ENCODE peak calls at places on chromosome 14, in five cellular contexts. One of them, this sample, is unnamed.

GRCh38 chr14:61562321-61563161 is 132.8 kb upstream of the HIF1A start:
- DNase-seq in psoas muscle: no peak
- DNase-seq in tibial artery: no peak
- DNase-seq in RWPE1: peak
- DNase-seq in tibial nerve: no peak
- DNase-seq in this sample: peak

GRCh38 chr14:54589843-54590242 is 22.9 kb downstream of the SAMD4A start:
- DNase-seq in psoas muscle: no peak
- DNase-seq in tibial artery: no peak
- DNase-seq in RWPE1: no peak
- DNase-seq in tibial nerve: no peak
- DNase-seq in this sample: no peak

GRCh38 chr14:53368714-53369191 is 215.6 kb upstream of the DDHD1 start:
- DNase-seq in psoas muscle: no peak
- DNase-seq in tibial artery: no peak
- DNase-seq in RWPE1: no peak
- DNase-seq in tibial nerve: no peak
- DNase-seq in this sample: no peak

GRCh38 chr14:79915411-79915810 is 295.9 kb downstream of the DIO2 start:
- DNase-seq in psoas muscle: no peak
- DNase-seq in tibial artery: no peak
- DNase-seq in RWPE1: no peak
- DNase-seq in tibial nerve: no peak
- DNase-seq in this sample: no peak

GRCh38 chr14:105986896-105987284 is 460.5 kb downstream of the TMEM121 start:
- DNase-seq in psoas muscle: no peak
- DNase-seq in tibial artery: no peak
- DNase-seq in RWPE1: no peak
- DNase-seq in tibial nerve: no peak
- DNase-seq in this sample: no peak

GRCh38 chr14:96201965-96202364 is 2.7 kb upstream of the BDKRB2 start:
- DNase-seq in psoas muscle: no peak
- DNase-seq in tibial artery: no peak
- DNase-seq in RWPE1: no peak
- DNase-seq in tibial nerve: no peak
- DNase-seq in this sample: no peak

GRCh38 chr14:104773505-104774452 is 20.8 kb downstream of the SIVA1 start:
- DNase-seq in psoas muscle: no peak
- DNase-seq in tibial artery: no peak
- DNase-seq in RWPE1: no peak
- DNase-seq in tibial nerve: no peak
- DNase-seq in this sample: no peak

GRCh38 chr14:23548351-23549318 is 2.9 kb downstream of the ZFHX2 start:
- DNase-seq in psoas muscle: no peak
- DNase-seq in tibial artery: no peak
- DNase-seq in RWPE1: no peak
- DNase-seq in tibial nerve: no peak
- DNase-seq in this sample: no peak

GRCh38 chr14:21192447-21192822 is 36.6 kb upstream of the OR5AU1 start:
- DNase-seq in psoas muscle: no peak
- DNase-seq in tibial artery: no peak
- DNase-seq in RWPE1: no peak
- DNase-seq in tibial nerve: no peak
- DNase-seq in this sample: no peak

GRCh38 chr14:30754778-30755177 is 119.6 kb upstream of the COCH start:
- DNase-seq in psoas muscle: no peak
- DNase-seq in tibial artery: no peak
- DNase-seq in RWPE1: no peak
- DNase-seq in tibial nerve: no peak
- DNase-seq in this sample: no peak

GRCh38 chr14:62099091-62099490 is 336.9 kb downstream of the SNAPC1 start:
- DNase-seq in psoas muscle: no peak
- DNase-seq in tibial artery: no peak
- DNase-seq in RWPE1: no peak
- DNase-seq in tibial nerve: no peak
- DNase-seq in this sample: no peak

GRCh38 chr14:49581961-49582210 is 4.3 kb downstream of the RPS29 start:
- DNase-seq in psoas muscle: no peak
- DNase-seq in tibial artery: no peak
- DNase-seq in RWPE1: no peak
- DNase-seq in tibial nerve: no peak
- DNase-seq in this sample: no peak

GRCh38 chr14:35534884-35535793 is 1.2 kb downstream of the INSM2 start:
- DNase-seq in psoas muscle: peak
- DNase-seq in tibial artery: peak
- DNase-seq in RWPE1: peak
- DNase-seq in tibial nerve: no peak
- DNase-seq in this sample: peak

GRCh38 chr14:33569844-33570716 is 380.8 kb downstream of the EGLN3 start:
- DNase-seq in psoas muscle: no peak
- DNase-seq in tibial artery: no peak
- DNase-seq in RWPE1: peak
- DNase-seq in tibial nerve: no peak
- DNase-seq in this sample: peak

GRCh38 chr14:71245659-71246361 is 338.6 kb downstream of the PCNX1 start:
- DNase-seq in psoas muscle: no peak
- DNase-seq in tibial artery: no peak
- DNase-seq in RWPE1: no peak
- DNase-seq in tibial nerve: no peak
- DNase-seq in this sample: no peak

GRCh38 chr14:26828741-26829140 is 230.9 kb upstream of the NOVA1 start:
- DNase-seq in psoas muscle: no peak
- DNase-seq in tibial artery: no peak
- DNase-seq in RWPE1: no peak
- DNase-seq in tibial nerve: no peak
- DNase-seq in this sample: no peak

GRCh38 chr14:39398382-39398781 is 33.9 kb downstream of the FBXO33 start:
- DNase-seq in psoas muscle: no peak
- DNase-seq in tibial artery: no peak
- DNase-seq in RWPE1: no peak
- DNase-seq in tibial nerve: no peak
- DNase-seq in this sample: no peak

GRCh38 chr14:102317564-102318248 is 1.8 kb upstream of the ZNF839 start:
- DNase-seq in psoas muscle: no peak
- DNase-seq in tibial artery: no peak
- DNase-seq in RWPE1: no peak
- DNase-seq in tibial nerve: no peak
- DNase-seq in this sample: peak

GRCh38 chr14:31159682-31160296 is 47.8 kb downstream of the HECTD1 start:
- DNase-seq in psoas muscle: no peak
- DNase-seq in tibial artery: peak
- DNase-seq in RWPE1: no peak
- DNase-seq in tibial nerve: no peak
- DNase-seq in this sample: no peak

GRCh38 chr14:94401083-94401482 is 12.7 kb upstream of the SERPINA1 start:
- DNase-seq in psoas muscle: no peak
- DNase-seq in tibial artery: no peak
- DNase-seq in RWPE1: peak
- DNase-seq in tibial nerve: no peak
- DNase-seq in this sample: peak
- H3K27ac ChIP-seq in psoas muscle: no peak
- H3K27ac ChIP-seq in tibial artery: no peak
- H3K27ac ChIP-seq in RWPE1: no peak
- H3K27ac ChIP-seq in tibial nerve: no peak
- H3K27ac ChIP-seq in this sample: no peak

DNA sequence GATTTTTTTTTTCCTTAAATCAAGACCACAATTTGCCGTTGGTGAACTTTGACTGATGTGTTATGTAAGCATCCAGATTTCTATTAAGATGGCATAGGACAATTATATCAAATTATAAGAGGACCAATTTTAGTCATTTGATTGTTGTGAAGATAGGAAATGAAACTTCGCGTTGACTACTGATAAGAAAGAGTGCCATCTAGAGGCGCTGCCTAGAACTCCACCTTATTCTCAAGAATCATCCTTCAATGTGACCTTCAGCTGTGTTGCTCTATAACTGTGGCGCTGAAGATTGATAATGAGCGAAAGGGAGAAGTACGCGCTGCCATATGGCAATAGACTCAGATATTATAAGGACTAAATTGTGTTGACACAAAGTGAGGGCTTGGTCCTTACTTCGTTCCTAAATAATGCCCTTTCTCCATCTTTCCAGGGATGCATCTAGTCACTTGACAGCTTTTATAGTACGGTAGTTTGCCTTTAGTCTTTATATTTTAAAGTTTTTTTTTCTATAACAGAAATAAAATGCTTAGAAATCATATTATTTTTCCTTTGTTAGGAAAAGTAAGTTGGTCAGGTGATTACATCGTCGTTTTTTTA is 350.8 kb upstream of the STXBP6 start:
- DNase-seq in psoas muscle: no peak
- DNase-seq in tibial artery: peak
- DNase-seq in RWPE1: no peak
- DNase-seq in tibial nerve: peak
- DNase-seq in this sample: no peak
- TF ChIP-seq CTCF in psoas muscle: peak
- TF ChIP-seq CTCF in tibial artery: peak
- TF ChIP-seq CTCF in RWPE1: peak
- TF ChIP-seq CTCF in tibial nerve: peak
- TF ChIP-seq CTCF in this sample: peak

GRCh38 chr14:103731481-103731880 is 15.9 kb downstream of the ZFYVE21 start:
- DNase-seq in psoas muscle: peak
- DNase-seq in tibial artery: no peak
- DNase-seq in RWPE1: no peak
- DNase-seq in tibial nerve: no peak
- DNase-seq in this sample: no peak

GRCh38 chr14:103732868-103733626 is 17.4 kb downstream of the ZFYVE21 start:
- DNase-seq in psoas muscle: no peak
- DNase-seq in tibial artery: no peak
- DNase-seq in RWPE1: no peak
- DNase-seq in tibial nerve: no peak
- DNase-seq in this sample: no peak

GRCh38 chr14:103733651-103734050 is 18.0 kb downstream of the ZFYVE21 start:
- DNase-seq in psoas muscle: no peak
- DNase-seq in tibial artery: peak
- DNase-seq in RWPE1: no peak
- DNase-seq in tibial nerve: no peak
- DNase-seq in this sample: no peak

GRCh38 chr14:103730490-103731035 is 15.0 kb downstream of the ZFYVE21 start:
- DNase-seq in psoas muscle: peak
- DNase-seq in tibial artery: no peak
- DNase-seq in RWPE1: no peak
- DNase-seq in tibial nerve: no peak
- DNase-seq in this sample: no peak

GRCh38 chr14:103731916-103732867 is 16.6 kb downstream of the ZFYVE21 start:
- DNase-seq in psoas muscle: no peak
- DNase-seq in tibial artery: no peak
- DNase-seq in RWPE1: no peak
- DNase-seq in tibial nerve: no peak
- DNase-seq in this sample: no peak
- H3K27ac ChIP-seq in psoas muscle: no peak
- H3K27ac ChIP-seq in tibial artery: no peak
- H3K27ac ChIP-seq in RWPE1: peak
- H3K27ac ChIP-seq in tibial nerve: no peak
- H3K27ac ChIP-seq in this sample: no peak

GRCh38 chr14:86781111-86781510 is 1211.9 kb downstream of the GALC start:
- DNase-seq in psoas muscle: no peak
- DNase-seq in tibial artery: no peak
- DNase-seq in RWPE1: no peak
- DNase-seq in tibial nerve: no peak
- DNase-seq in this sample: no peak
- TF ChIP-seq CTCF in psoas muscle: no peak
- TF ChIP-seq CTCF in tibial artery: no peak
- TF ChIP-seq CTCF in RWPE1: no peak
- TF ChIP-seq CTCF in tibial nerve: no peak
- TF ChIP-seq CTCF in this sample: peak

GRCh38 chr14:74848768-74849167 is 27.2 kb downstream of the PROX2 start:
- DNase-seq in psoas muscle: no peak
- DNase-seq in tibial artery: no peak
- DNase-seq in RWPE1: no peak
- DNase-seq in tibial nerve: no peak
- DNase-seq in this sample: peak

GRCh38 chr14:74846168-74846567 is 29.8 kb downstream of the PROX2 start:
- DNase-seq in psoas muscle: no peak
- DNase-seq in tibial artery: no peak
- DNase-seq in RWPE1: no peak
- DNase-seq in tibial nerve: no peak
- DNase-seq in this sample: no peak

GRCh38 chr14:74841230-74842207 is 34.4 kb downstream of the PROX2 start:
- DNase-seq in psoas muscle: no peak
- DNase-seq in tibial artery: no peak
- DNase-seq in RWPE1: no peak
- DNase-seq in tibial nerve: no peak
- DNase-seq in this sample: no peak

GRCh38 chr14:74843653-74844052 is 32.3 kb downstream of the PROX2 start:
- DNase-seq in psoas muscle: no peak
- DNase-seq in tibial artery: no peak
- DNase-seq in RWPE1: no peak
- DNase-seq in tibial nerve: no peak
- DNase-seq in this sample: no peak

DNA sequence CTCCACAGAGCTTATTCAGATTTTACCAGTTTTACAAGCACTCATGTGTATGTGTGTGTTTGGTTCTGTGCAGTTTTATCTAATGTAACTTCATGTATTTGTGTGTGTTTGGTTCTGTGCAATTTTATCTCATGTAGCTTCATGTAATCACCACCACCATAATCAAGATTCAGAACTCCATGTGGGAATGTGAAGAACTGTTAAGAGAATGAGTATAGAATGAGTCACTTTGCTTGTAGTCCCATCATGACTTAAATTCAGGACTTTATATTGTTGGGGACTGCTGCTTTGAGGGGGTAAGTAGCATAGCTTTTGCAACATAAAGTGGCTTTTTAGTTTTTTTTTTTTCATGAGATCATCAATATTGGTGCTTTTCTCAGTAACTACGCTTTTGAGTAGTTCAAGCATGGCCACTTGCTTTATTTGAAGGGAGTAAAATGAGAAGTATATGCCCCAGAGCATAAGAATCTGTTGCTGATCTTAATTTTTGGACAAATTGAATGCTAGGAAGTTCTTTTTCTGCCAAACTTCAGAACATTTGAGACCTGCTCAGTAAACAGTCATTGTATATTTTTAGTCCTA is 28.9 kb downstream of the PROX2 start:
- DNase-seq in psoas muscle: no peak
- DNase-seq in tibial artery: no peak
- DNase-seq in RWPE1: no peak
- DNase-seq in tibial nerve: no peak
- DNase-seq in this sample: peak
- H3K27ac ChIP-seq in psoas muscle: no peak
- H3K27ac ChIP-seq in tibial artery: no peak
- H3K27ac ChIP-seq in RWPE1: no peak
- H3K27ac ChIP-seq in tibial nerve: no peak
- H3K27ac ChIP-seq in this sample: no peak

GRCh38 chr14:91155626-91156089 is 41.8 kb downstream of the DGLUCY start:
- DNase-seq in psoas muscle: no peak
- DNase-seq in tibial artery: no peak
- DNase-seq in RWPE1: no peak
- DNase-seq in tibial nerve: no peak
- DNase-seq in this sample: no peak
- TF ChIP-seq CTCF in psoas muscle: no peak
- TF ChIP-seq CTCF in tibial artery: no peak
- TF ChIP-seq CTCF in RWPE1: no peak
- TF ChIP-seq CTCF in tibial nerve: no peak
- TF ChIP-seq CTCF in this sample: peak

This sample was measured in foreskin keratinocyte.